ENCODE peak calls at places on chromosomes 12 and 14, in four cellular contexts. L, C, E and G are unnamed samples.

GRCh38 chr12:124603910-124604775 is 36.7 kb upstream of the NCOR2 start:
- DNase-seq in L (no peak), C (no peak), E (no peak), G (no peak)

GRCh38 chr12:95116773-95117172 is 43.4 kb upstream of the NR2C1 start:
- DNase-seq in L (no peak), C (no peak), E (no peak), G (no peak)

GRCh38 chr14:81314443-81315175 is 85.5 kb downstream of the STON2 start:
- DNase-seq in L (no peak), C (no peak), E (no peak), G (no peak)

GRCh38 chr14:99481745-99482099 is 513 bp downstream of the CCNK start:
- DNase-seq in L (peak), C (no peak), E (no peak), G (no peak)

GRCh38 chr12:93098077-93098476 is 169.0 kb upstream of the EEA1 start:
- DNase-seq in L (peak), C (no peak), E (no peak), G (no peak)

GRCh38 chr12:18345021-18345735 is 83.9 kb downstream of the PIK3C2G start:
- DNase-seq in L (peak), C (no peak), E (no peak), G (no peak)

GRCh38 chr14:72771561-72771960 is 122.3 kb downstream of the DPF3 start:
- DNase-seq in L (no peak), C (no peak), E (peak), G (no peak)

GRCh38 chr14:65098586-65098985 is 3.7 kb downstream of the MAX start:
- DNase-seq in L (peak), C (no peak), E (no peak), G (no peak)

GRCh38 chr14:81231540-81231939 is 10.8 kb upstream of the GTF2A1 start:
- DNase-seq in L (no peak), C (no peak), E (no peak), G (no peak)

GRCh38 chr14:69326611-69327010 is 66.7 kb downstream of the GALNT16 start:
- DNase-seq in L (no peak), C (no peak), E (no peak), G (no peak)

GRCh38 chr12:1918875-1919236 is 404 bp upstream of the CACNA2D4 start:
- DNase-seq in L (no peak), C (no peak), E (peak), G (no peak)

GRCh38 chr12:82740129-82741000 is 53.7 kb downstream of the TMTC2 start:
- DNase-seq in L (peak), C (peak), E (no peak), G (peak)

GRCh38 chr14:82447586-82447985 is 913.9 kb upstream of the SEL1L start:
- DNase-seq in L (no peak), C (no peak), E (no peak), G (no peak)

GRCh38 chr14:61927521-61927920 is 165.3 kb downstream of the SNAPC1 start:
- DNase-seq in L (no peak), C (peak), E (no peak), G (no peak)

GRCh38 chr14:99737451-99737951 is 53.4 kb downstream of the CYP46A1 start:
- DNase-seq in L (no peak), C (no peak), E (no peak), G (peak)

GRCh38 chr12:56084958-56085543 is 5.1 kb downstream of the ERBB3 start:
- DNase-seq in L (peak), C (no peak), E (no peak), G (no peak)